ENCODE peak calls at places on chromosomes 1 and 21, in nine cellular contexts. One of them, this sample, is unnamed.

GRCh38 chr1:201357211-201357610 is 20.3 kb downstream of the TNNT2 start:
- DNase-seq in cardiac fibroblast: no peak
- DNase-seq in fibroblast of pulmonary artery: no peak
- DNase-seq in thoracic aorta: no peak
- DNase-seq in heart left ventricle: no peak
- DNase-seq in Peyer's patch: no peak
- DNase-seq in PC-3: no peak
- DNase-seq in neural progenitor cell: no peak
- DNase-seq in adrenal gland: no peak
- DNase-seq in this sample: no peak

GRCh38 chr1:43779266-43779665 is 71.9 kb downstream of the ST3GAL3 start:
- DNase-seq in cardiac fibroblast: no peak
- DNase-seq in fibroblast of pulmonary artery: no peak
- DNase-seq in thoracic aorta: no peak
- DNase-seq in heart left ventricle: no peak
- DNase-seq in Peyer's patch: no peak
- DNase-seq in PC-3: no peak
- DNase-seq in neural progenitor cell: no peak
- DNase-seq in adrenal gland: no peak
- DNase-seq in this sample: no peak

GRCh38 chr1:151058682-151059341 is 610 bp downstream of the CDC42SE1 start:
- DNase-seq in cardiac fibroblast: peak
- DNase-seq in fibroblast of pulmonary artery: peak
- DNase-seq in thoracic aorta: no peak
- DNase-seq in heart left ventricle: peak
- DNase-seq in Peyer's patch: peak
- DNase-seq in PC-3: peak
- DNase-seq in neural progenitor cell: peak
- DNase-seq in adrenal gland: peak
- DNase-seq in this sample: peak

GRCh38 chr1:64320899-64321624 is 117.6 kb downstream of the UBE2U start:
- DNase-seq in cardiac fibroblast: no peak
- DNase-seq in fibroblast of pulmonary artery: no peak
- DNase-seq in thoracic aorta: no peak
- DNase-seq in heart left ventricle: no peak
- DNase-seq in Peyer's patch: no peak
- DNase-seq in PC-3: no peak
- DNase-seq in neural progenitor cell: no peak
- DNase-seq in adrenal gland: no peak
- DNase-seq in this sample: no peak

GRCh38 chr1:229991104-229991513 is 75.9 kb upstream of the GALNT2 start:
- DNase-seq in cardiac fibroblast: no peak
- DNase-seq in fibroblast of pulmonary artery: no peak
- DNase-seq in thoracic aorta: no peak
- DNase-seq in heart left ventricle: no peak
- DNase-seq in Peyer's patch: no peak
- DNase-seq in PC-3: no peak
- DNase-seq in neural progenitor cell: no peak
- DNase-seq in adrenal gland: no peak
- DNase-seq in this sample: no peak

GRCh38 chr1:28197682-28198415 is 21.4 kb upstream of the PTAFR start:
- DNase-seq in cardiac fibroblast: no peak
- DNase-seq in fibroblast of pulmonary artery: no peak
- DNase-seq in thoracic aorta: no peak
- DNase-seq in heart left ventricle: no peak
- DNase-seq in Peyer's patch: no peak
- DNase-seq in PC-3: no peak
- DNase-seq in neural progenitor cell: no peak
- DNase-seq in adrenal gland: no peak
- DNase-seq in this sample: no peak

GRCh38 chr1:151326619-151327222 is 495 bp downstream of the PI4KB start:
- DNase-seq in cardiac fibroblast: peak
- DNase-seq in fibroblast of pulmonary artery: peak
- DNase-seq in thoracic aorta: no peak
- DNase-seq in heart left ventricle: peak
- DNase-seq in Peyer's patch: peak
- DNase-seq in PC-3: peak
- DNase-seq in neural progenitor cell: no peak
- DNase-seq in adrenal gland: peak
- DNase-seq in this sample: peak

GRCh38 chr1:180609643-180610555 is 21.9 kb upstream of the XPR1 start:
- DNase-seq in cardiac fibroblast: peak
- DNase-seq in fibroblast of pulmonary artery: peak
- DNase-seq in thoracic aorta: no peak
- DNase-seq in heart left ventricle: no peak
- DNase-seq in Peyer's patch: no peak
- DNase-seq in PC-3: no peak
- DNase-seq in neural progenitor cell: no peak
- DNase-seq in adrenal gland: no peak
- DNase-seq in this sample: peak

GRCh38 chr1:212665241-212666115 is 34.2 kb downstream of the BATF3 start:
- DNase-seq in cardiac fibroblast: peak
- DNase-seq in fibroblast of pulmonary artery: peak
- DNase-seq in thoracic aorta: no peak
- DNase-seq in heart left ventricle: peak
- DNase-seq in Peyer's patch: peak
- DNase-seq in PC-3: peak
- DNase-seq in neural progenitor cell: peak
- DNase-seq in adrenal gland: peak
- DNase-seq in this sample: peak

GRCh38 chr1:242871631-242872030 is 347.1 kb upstream of the PLD5 start:
- DNase-seq in cardiac fibroblast: no peak
- DNase-seq in fibroblast of pulmonary artery: no peak
- DNase-seq in thoracic aorta: no peak
- DNase-seq in heart left ventricle: no peak
- DNase-seq in Peyer's patch: no peak
- DNase-seq in PC-3: no peak
- DNase-seq in neural progenitor cell: no peak
- DNase-seq in adrenal gland: no peak
- DNase-seq in this sample: no peak

GRCh38 chr1:198889102-198889501 is 250.3 kb downstream of the PTPRC start:
- DNase-seq in cardiac fibroblast: no peak
- DNase-seq in fibroblast of pulmonary artery: no peak
- DNase-seq in thoracic aorta: no peak
- DNase-seq in heart left ventricle: no peak
- DNase-seq in Peyer's patch: no peak
- DNase-seq in PC-3: no peak
- DNase-seq in neural progenitor cell: no peak
- DNase-seq in adrenal gland: no peak
- DNase-seq in this sample: no peak

GRCh38 chr1:57337623-57338022 is 86.2 kb downstream of the DAB1 start:
- DNase-seq in cardiac fibroblast: no peak
- DNase-seq in fibroblast of pulmonary artery: no peak
- DNase-seq in thoracic aorta: no peak
- DNase-seq in heart left ventricle: no peak
- DNase-seq in Peyer's patch: no peak
- DNase-seq in PC-3: no peak
- DNase-seq in neural progenitor cell: no peak
- DNase-seq in adrenal gland: no peak
- DNase-seq in this sample: no peak

GRCh38 chr21:36092676-36093075 is 22.9 kb downstream of the CBR1 start:
- DNase-seq in cardiac fibroblast: no peak
- DNase-seq in fibroblast of pulmonary artery: no peak
- DNase-seq in thoracic aorta: no peak
- DNase-seq in heart left ventricle: no peak
- DNase-seq in Peyer's patch: no peak
- DNase-seq in PC-3: no peak
- DNase-seq in neural progenitor cell: no peak
- DNase-seq in adrenal gland: no peak
- DNase-seq in this sample: no peak

GRCh38 chr1:155012052-155012546 is 9.5 kb downstream of the ZBTB7B start:
- DNase-seq in cardiac fibroblast: peak
- DNase-seq in fibroblast of pulmonary artery: peak
- DNase-seq in thoracic aorta: peak
- DNase-seq in heart left ventricle: peak
- DNase-seq in Peyer's patch: peak
- DNase-seq in PC-3: no peak
- DNase-seq in neural progenitor cell: peak
- DNase-seq in adrenal gland: peak
- DNase-seq in this sample: peak

GRCh38 chr1:221141606-221142285 is 262.5 kb downstream of the HLX start:
- DNase-seq in cardiac fibroblast: no peak
- DNase-seq in fibroblast of pulmonary artery: no peak
- DNase-seq in thoracic aorta: no peak
- DNase-seq in heart left ventricle: no peak
- DNase-seq in Peyer's patch: no peak
- DNase-seq in PC-3: no peak
- DNase-seq in neural progenitor cell: peak
- DNase-seq in adrenal gland: no peak
- DNase-seq in this sample: no peak

GRCh38 chr1:162166934-162167615 is 97.6 kb downstream of the NOS1AP start:
- DNase-seq in cardiac fibroblast: no peak
- DNase-seq in fibroblast of pulmonary artery: no peak
- DNase-seq in thoracic aorta: no peak
- DNase-seq in heart left ventricle: no peak
- DNase-seq in Peyer's patch: no peak
- DNase-seq in PC-3: no peak
- DNase-seq in neural progenitor cell: peak
- DNase-seq in adrenal gland: no peak
- DNase-seq in this sample: no peak

GRCh38 chr1:223765719-223766340 is 53.5 kb downstream of the CAPN2 start:
- DNase-seq in cardiac fibroblast: no peak
- DNase-seq in fibroblast of pulmonary artery: no peak
- DNase-seq in thoracic aorta: no peak
- DNase-seq in heart left ventricle: no peak
- DNase-seq in Peyer's patch: no peak
- DNase-seq in PC-3: no peak
- DNase-seq in neural progenitor cell: no peak
- DNase-seq in adrenal gland: no peak
- DNase-seq in this sample: no peak
- TF ChIP-seq CTCF in cardiac fibroblast: no peak
- TF ChIP-seq CTCF in fibroblast of pulmonary artery: no peak
- TF ChIP-seq CTCF in thoracic aorta: no peak
- TF ChIP-seq CTCF in heart left ventricle: no peak
- TF ChIP-seq CTCF in Peyer's patch: no peak
- TF ChIP-seq CTCF in PC-3: no peak
- TF ChIP-seq CTCF in neural progenitor cell: no peak
- TF ChIP-seq CTCF in adrenal gland: no peak
- TF ChIP-seq CTCF in this sample: no peak

GRCh38 chr1:226677121-226678020 is 61.7 kb downstream of the ITPKB start:
- DNase-seq in cardiac fibroblast: peak
- DNase-seq in fibroblast of pulmonary artery: peak
- DNase-seq in thoracic aorta: peak
- DNase-seq in heart left ventricle: peak
- DNase-seq in Peyer's patch: peak
- DNase-seq in PC-3: peak
- DNase-seq in neural progenitor cell: no peak
- DNase-seq in adrenal gland: peak
- DNase-seq in this sample: peak

GRCh38 chr1:226678251-226678650 is 60.8 kb downstream of the ITPKB start:
- DNase-seq in cardiac fibroblast: no peak
- DNase-seq in fibroblast of pulmonary artery: no peak
- DNase-seq in thoracic aorta: no peak
- DNase-seq in heart left ventricle: no peak
- DNase-seq in Peyer's patch: peak
- DNase-seq in PC-3: no peak
- DNase-seq in neural progenitor cell: no peak
- DNase-seq in adrenal gland: no peak
- DNase-seq in this sample: no peak

GRCh38 chr1:226674892-226675719 is 64.0 kb downstream of the ITPKB start:
- DNase-seq in cardiac fibroblast: no peak
- DNase-seq in fibroblast of pulmonary artery: no peak
- DNase-seq in thoracic aorta: no peak
- DNase-seq in heart left ventricle: peak
- DNase-seq in Peyer's patch: peak
- DNase-seq in PC-3: no peak
- DNase-seq in neural progenitor cell: no peak
- DNase-seq in adrenal gland: peak
- DNase-seq in this sample: no peak

GRCh38 chr1:226675720-226676357 is 63.2 kb downstream of the ITPKB start:
- DNase-seq in cardiac fibroblast: no peak
- DNase-seq in fibroblast of pulmonary artery: no peak
- DNase-seq in thoracic aorta: no peak
- DNase-seq in heart left ventricle: no peak
- DNase-seq in Peyer's patch: peak
- DNase-seq in PC-3: no peak
- DNase-seq in neural progenitor cell: no peak
- DNase-seq in adrenal gland: no peak
- DNase-seq in this sample: no peak

DNA sequence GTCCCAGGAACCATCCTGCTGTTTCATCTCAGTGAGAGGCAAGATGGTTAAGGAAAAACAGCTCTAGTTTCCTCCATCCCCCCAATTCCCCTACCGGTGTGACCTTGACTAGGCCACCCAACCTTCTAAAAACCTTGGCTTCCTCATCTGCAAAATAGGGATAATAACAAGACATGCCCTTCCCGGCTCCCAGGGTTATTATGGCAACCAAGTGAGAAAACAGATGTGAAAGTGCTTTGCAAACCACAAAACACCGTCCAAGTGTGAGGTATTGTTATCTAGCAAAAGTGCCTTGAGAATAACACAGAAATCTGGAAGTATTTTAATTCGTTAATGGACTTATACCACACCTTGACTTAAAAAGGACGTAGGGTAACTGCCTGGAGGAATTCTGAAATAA is 62.7 kb downstream of the ITPKB start:
- DNase-seq in cardiac fibroblast: no peak
- DNase-seq in fibroblast of pulmonary artery: no peak
- DNase-seq in thoracic aorta: no peak
- DNase-seq in heart left ventricle: no peak
- DNase-seq in Peyer's patch: peak
- DNase-seq in PC-3: no peak
- DNase-seq in neural progenitor cell: no peak
- DNase-seq in adrenal gland: no peak
- DNase-seq in this sample: peak
- H3K4me3 ChIP-seq in cardiac fibroblast: no peak
- H3K4me3 ChIP-seq in fibroblast of pulmonary artery: no peak
- H3K4me3 ChIP-seq in thoracic aorta: no peak
- H3K4me3 ChIP-seq in heart left ventricle: no peak
- H3K4me3 ChIP-seq in Peyer's patch: no peak
- H3K4me3 ChIP-seq in PC-3: no peak
- H3K4me3 ChIP-seq in neural progenitor cell: no peak
- H3K4me3 ChIP-seq in adrenal gland: no peak
- H3K4me3 ChIP-seq in this sample: no peak

GRCh38 chr1:38198099-38198498 is 151.5 kb upstream of the POU3F1 start:
- DNase-seq in cardiac fibroblast: no peak
- DNase-seq in fibroblast of pulmonary artery: no peak
- DNase-seq in thoracic aorta: no peak
- DNase-seq in heart left ventricle: no peak
- DNase-seq in Peyer's patch: no peak
- DNase-seq in PC-3: no peak
- DNase-seq in neural progenitor cell: no peak
- DNase-seq in adrenal gland: no peak
- DNase-seq in this sample: no peak
- TF ChIP-seq CTCF in cardiac fibroblast: no peak
- TF ChIP-seq CTCF in fibroblast of pulmonary artery: no peak
- TF ChIP-seq CTCF in thoracic aorta: no peak
- TF ChIP-seq CTCF in heart left ventricle: no peak
- TF ChIP-seq CTCF in Peyer's patch: no peak
- TF ChIP-seq CTCF in PC-3: no peak
- TF ChIP-seq CTCF in neural progenitor cell: no peak
- TF ChIP-seq CTCF in adrenal gland: no peak
- TF ChIP-seq CTCF in this sample: no peak

DNA sequence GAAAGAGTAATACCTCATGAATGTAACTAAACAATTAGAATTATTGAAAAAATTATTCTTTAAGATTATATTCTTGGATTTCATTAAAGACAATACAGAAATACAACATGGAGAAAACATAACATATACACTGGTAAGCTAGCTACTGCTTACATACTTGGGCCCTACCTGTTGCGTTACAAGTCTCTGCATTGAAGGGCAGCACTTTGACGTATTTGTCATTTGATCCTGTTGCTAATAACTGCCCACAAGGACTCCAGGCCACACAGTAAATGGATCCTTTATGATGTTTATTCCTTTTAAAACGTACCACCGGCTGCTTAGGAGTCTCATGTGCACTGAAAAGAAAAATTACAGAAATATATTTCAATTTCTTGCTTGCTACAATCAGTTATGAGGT is 19.8 kb upstream of the CLCC1 start:
- DNase-seq in cardiac fibroblast: no peak
- DNase-seq in fibroblast of pulmonary artery: no peak
- DNase-seq in thoracic aorta: no peak
- DNase-seq in heart left ventricle: no peak
- DNase-seq in Peyer's patch: no peak
- DNase-seq in PC-3: no peak
- DNase-seq in neural progenitor cell: no peak
- DNase-seq in adrenal gland: no peak
- DNase-seq in this sample: no peak
- H3K4me3 ChIP-seq in cardiac fibroblast: no peak
- H3K4me3 ChIP-seq in fibroblast of pulmonary artery: no peak
- H3K4me3 ChIP-seq in thoracic aorta: no peak
- H3K4me3 ChIP-seq in heart left ventricle: no peak
- H3K4me3 ChIP-seq in Peyer's patch: no peak
- H3K4me3 ChIP-seq in PC-3: no peak
- H3K4me3 ChIP-seq in neural progenitor cell: no peak
- H3K4me3 ChIP-seq in adrenal gland: no peak
- H3K4me3 ChIP-seq in this sample: no peak